ENCODE peak calls at places on chromosomes 13 and 19, in six cellular contexts. One of them, this sample, is unnamed.

GRCh38 chr13:110874508-110874960 is 40.3 kb downstream of the ANKRD10 start:
- DNase-seq in GM23338: peak
- DNase-seq in Peyer's patch: peak
- DNase-seq in ascending aorta: peak
- DNase-seq in endodermal cell: peak
- DNase-seq in epithelial cell of proximal tubule: no peak
- DNase-seq in this sample: no peak

GRCh38 chr13:21688056-21688455 is 17.2 kb downstream of the FGF9 start:
- DNase-seq in GM23338: no peak
- DNase-seq in Peyer's patch: no peak
- DNase-seq in ascending aorta: no peak
- DNase-seq in endodermal cell: no peak
- DNase-seq in epithelial cell of proximal tubule: no peak
- DNase-seq in this sample: no peak

GRCh38 chr19:21482863-21483276 is 22.5 kb upstream of the ZNF429 start:
- DNase-seq in GM23338: peak
- DNase-seq in Peyer's patch: no peak
- DNase-seq in ascending aorta: peak
- DNase-seq in endodermal cell: peak
- DNase-seq in epithelial cell of proximal tubule: no peak
- DNase-seq in this sample: peak

GRCh38 chr19:55536366-55536765 is 567 bp downstream of the SBK2 start:
- DNase-seq in GM23338: no peak
- DNase-seq in Peyer's patch: no peak
- DNase-seq in ascending aorta: no peak
- DNase-seq in endodermal cell: no peak
- DNase-seq in epithelial cell of proximal tubule: no peak
- DNase-seq in this sample: no peak

GRCh38 chr13:98447881-98448641 is 128.8 kb downstream of the STK24 start:
- DNase-seq in GM23338: peak
- DNase-seq in Peyer's patch: no peak
- DNase-seq in ascending aorta: no peak
- DNase-seq in endodermal cell: peak
- DNase-seq in epithelial cell of proximal tubule: no peak
- DNase-seq in this sample: no peak

GRCh38 chr19:34282611-34283519 is 28.5 kb downstream of the GARRE1 start:
- DNase-seq in GM23338: no peak
- DNase-seq in Peyer's patch: no peak
- DNase-seq in ascending aorta: no peak
- DNase-seq in endodermal cell: no peak
- DNase-seq in epithelial cell of proximal tubule: no peak
- DNase-seq in this sample: no peak

GRCh38 chr13:81671103-81671502 is 1330.2 kb upstream of the SPRY2 start:
- DNase-seq in GM23338: no peak
- DNase-seq in Peyer's patch: no peak
- DNase-seq in ascending aorta: no peak
- DNase-seq in endodermal cell: no peak
- DNase-seq in epithelial cell of proximal tubule: no peak
- DNase-seq in this sample: no peak

GRCh38 chr13:41740479-41740878 is 220.4 kb downstream of the VWA8 start:
- DNase-seq in GM23338: no peak
- DNase-seq in Peyer's patch: no peak
- DNase-seq in ascending aorta: no peak
- DNase-seq in endodermal cell: no peak
- DNase-seq in epithelial cell of proximal tubule: no peak
- DNase-seq in this sample: no peak

GRCh38 chr13:107790360-107790759 is 425.0 kb downstream of the LIG4 start:
- DNase-seq in GM23338: no peak
- DNase-seq in Peyer's patch: no peak
- DNase-seq in ascending aorta: no peak
- DNase-seq in endodermal cell: no peak
- DNase-seq in epithelial cell of proximal tubule: no peak
- DNase-seq in this sample: no peak

GRCh38 chr19:40055832-40056504 is at the start of gene ZNF780B:
- DNase-seq in GM23338: peak
- DNase-seq in Peyer's patch: peak
- DNase-seq in ascending aorta: peak
- DNase-seq in endodermal cell: peak
- DNase-seq in epithelial cell of proximal tubule: no peak
- DNase-seq in this sample: no peak

GRCh38 chr13:27372896-27373295 is 51.5 kb upstream of the GTF3A start:
- DNase-seq in GM23338: peak
- DNase-seq in Peyer's patch: peak
- DNase-seq in ascending aorta: no peak
- DNase-seq in endodermal cell: no peak
- DNase-seq in epithelial cell of proximal tubule: no peak
- DNase-seq in this sample: no peak

GRCh38 chr19:7252364-7252763 is 41.9 kb downstream of the INSR start:
- DNase-seq in GM23338: no peak
- DNase-seq in Peyer's patch: no peak
- DNase-seq in ascending aorta: no peak
- DNase-seq in endodermal cell: no peak
- DNase-seq in epithelial cell of proximal tubule: no peak
- DNase-seq in this sample: no peak

GRCh38 chr19:3073159-3073563 is 10.9 kb upstream of the TLE5 start:
- DNase-seq in GM23338: peak
- DNase-seq in Peyer's patch: no peak
- DNase-seq in ascending aorta: no peak
- DNase-seq in endodermal cell: no peak
- DNase-seq in epithelial cell of proximal tubule: no peak
- DNase-seq in this sample: peak

GRCh38 chr19:50319156-50319555 is 10.0 kb downstream of the KCNC3 start:
- DNase-seq in GM23338: no peak
- DNase-seq in Peyer's patch: no peak
- DNase-seq in ascending aorta: no peak
- DNase-seq in endodermal cell: no peak
- DNase-seq in epithelial cell of proximal tubule: no peak
- DNase-seq in this sample: no peak

GRCh38 chr13:33218020-33218419 is 67.5 kb downstream of the STARD13 start:
- DNase-seq in GM23338: peak
- DNase-seq in Peyer's patch: no peak
- DNase-seq in ascending aorta: no peak
- DNase-seq in endodermal cell: peak
- DNase-seq in epithelial cell of proximal tubule: no peak
- DNase-seq in this sample: no peak

GRCh38 chr13:110062777-110063442 is 244.0 kb downstream of the COL4A1 start:
- DNase-seq in GM23338: no peak
- DNase-seq in Peyer's patch: no peak
- DNase-seq in ascending aorta: no peak
- DNase-seq in endodermal cell: no peak
- DNase-seq in epithelial cell of proximal tubule: no peak
- DNase-seq in this sample: no peak

GRCh38 chr13:75258159-75258782 is 223.7 kb downstream of the TBC1D4 start:
- DNase-seq in GM23338: peak
- DNase-seq in Peyer's patch: no peak
- DNase-seq in ascending aorta: no peak
- DNase-seq in endodermal cell: no peak
- DNase-seq in epithelial cell of proximal tubule: peak
- DNase-seq in this sample: no peak

GRCh38 chr19:15501596-15501995 is 6.7 kb upstream of the CYP4F22 start:
- DNase-seq in GM23338: no peak
- DNase-seq in Peyer's patch: no peak
- DNase-seq in ascending aorta: no peak
- DNase-seq in endodermal cell: no peak
- DNase-seq in epithelial cell of proximal tubule: no peak
- DNase-seq in this sample: no peak

GRCh38 chr13:23512762-23513395 is 57.3 kb upstream of the TNFRSF19 start:
- DNase-seq in GM23338: peak
- DNase-seq in Peyer's patch: no peak
- DNase-seq in ascending aorta: no peak
- DNase-seq in endodermal cell: no peak
- DNase-seq in epithelial cell of proximal tubule: no peak
- DNase-seq in this sample: no peak

GRCh38 chr13:53161231-53161630 is 132.6 kb downstream of the OLFM4 start:
- DNase-seq in GM23338: no peak
- DNase-seq in Peyer's patch: no peak
- DNase-seq in ascending aorta: no peak
- DNase-seq in endodermal cell: no peak
- DNase-seq in epithelial cell of proximal tubule: no peak
- DNase-seq in this sample: no peak

GRCh38 chr13:37656247-37656940 is 57.8 kb upstream of the POSTN start:
- DNase-seq in GM23338: no peak
- DNase-seq in Peyer's patch: no peak
- DNase-seq in ascending aorta: no peak
- DNase-seq in endodermal cell: no peak
- DNase-seq in epithelial cell of proximal tubule: peak
- DNase-seq in this sample: peak

GRCh38 chr19:38793186-38793585 is 4.2 kb downstream of the LGALS7B start:
- DNase-seq in GM23338: no peak
- DNase-seq in Peyer's patch: no peak
- DNase-seq in ascending aorta: no peak
- DNase-seq in endodermal cell: no peak
- DNase-seq in epithelial cell of proximal tubule: no peak
- DNase-seq in this sample: no peak

GRCh38 chr19:48806518-48806817 is 4.4 kb downstream of the BCAT2 start:
- DNase-seq in GM23338: peak
- DNase-seq in Peyer's patch: no peak
- DNase-seq in ascending aorta: no peak
- DNase-seq in endodermal cell: peak
- DNase-seq in epithelial cell of proximal tubule: no peak
- DNase-seq in this sample: no peak

GRCh38 chr19:4910594-4911273 is 1.4 kb downstream of the UHRF1 start:
- DNase-seq in GM23338: no peak
- DNase-seq in Peyer's patch: no peak
- DNase-seq in ascending aorta: no peak
- DNase-seq in endodermal cell: no peak
- DNase-seq in epithelial cell of proximal tubule: no peak
- DNase-seq in this sample: no peak

GRCh38 chr13:40189885-40190655 is 476.4 kb downstream of the FOXO1 start:
- DNase-seq in GM23338: no peak
- DNase-seq in Peyer's patch: no peak
- DNase-seq in ascending aorta: no peak
- DNase-seq in endodermal cell: peak
- DNase-seq in epithelial cell of proximal tubule: no peak
- DNase-seq in this sample: peak

GRCh38 chr19:10510301-10510802 is 6.9 kb downstream of the S1PR5 start:
- DNase-seq in GM23338: peak
- DNase-seq in Peyer's patch: no peak
- DNase-seq in ascending aorta: no peak
- DNase-seq in endodermal cell: peak
- DNase-seq in epithelial cell of proximal tubule: no peak
- DNase-seq in this sample: no peak

GRCh38 chr19:56314584-56315075 is at the start of gene ZSCAN5A:
- DNase-seq in GM23338: peak
- DNase-seq in Peyer's patch: peak
- DNase-seq in ascending aorta: peak
- DNase-seq in endodermal cell: peak
- DNase-seq in epithelial cell of proximal tubule: peak
- DNase-seq in this sample: peak

GRCh38 chr13:111951982-111952565 is 114.9 kb upstream of the SOX1 start:
- DNase-seq in GM23338: no peak
- DNase-seq in Peyer's patch: peak
- DNase-seq in ascending aorta: no peak
- DNase-seq in endodermal cell: peak
- DNase-seq in epithelial cell of proximal tubule: no peak
- DNase-seq in this sample: no peak

GRCh38 chr19:18070181-18070580 is 16.6 kb downstream of the IL12RB1 start:
- DNase-seq in GM23338: no peak
- DNase-seq in Peyer's patch: no peak
- DNase-seq in ascending aorta: no peak
- DNase-seq in endodermal cell: no peak
- DNase-seq in epithelial cell of proximal tubule: no peak
- DNase-seq in this sample: no peak

GRCh38 chr13:114110091-114110829 is 22.2 kb downstream of the RASA3 start:
- DNase-seq in GM23338: peak
- DNase-seq in Peyer's patch: peak
- DNase-seq in ascending aorta: no peak
- DNase-seq in endodermal cell: peak
- DNase-seq in epithelial cell of proximal tubule: no peak
- DNase-seq in this sample: no peak
- H3K4me3 ChIP-seq in GM23338: no peak
- H3K4me3 ChIP-seq in Peyer's patch: no peak
- H3K4me3 ChIP-seq in ascending aorta: no peak
- H3K4me3 ChIP-seq in endodermal cell: no peak
- H3K4me3 ChIP-seq in epithelial cell of proximal tubule: no peak
- H3K4me3 ChIP-seq in this sample: no peak

DNA sequence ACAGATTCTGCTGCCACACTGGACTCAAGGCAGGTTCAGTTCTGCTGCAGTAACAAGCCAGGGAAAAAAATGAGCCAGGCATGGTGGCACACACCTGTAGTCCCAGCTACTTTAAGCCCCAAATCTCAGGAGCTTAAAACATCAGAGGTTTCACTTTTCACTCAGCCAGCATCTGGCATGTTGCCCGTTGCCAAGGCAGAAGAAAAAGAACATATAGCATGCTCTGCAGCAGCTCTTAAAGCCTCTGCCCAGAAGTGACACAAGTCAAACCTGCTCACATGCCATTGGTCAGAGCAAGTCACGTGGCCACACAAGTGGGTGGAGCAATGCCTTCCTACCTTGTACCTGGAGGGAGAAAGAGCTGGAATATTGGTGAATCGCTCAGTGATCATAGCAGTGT is 14.7 kb upstream of the ADGRE5 start:
- DNase-seq in GM23338: peak
- DNase-seq in Peyer's patch: peak
- DNase-seq in ascending aorta: peak
- DNase-seq in endodermal cell: peak
- DNase-seq in epithelial cell of proximal tubule: no peak
- DNase-seq in this sample: peak
- TF ChIP-seq CTCF in GM23338: no peak
- TF ChIP-seq CTCF in Peyer's patch: no peak
- TF ChIP-seq CTCF in ascending aorta: no peak
- TF ChIP-seq CTCF in endodermal cell: no peak
- TF ChIP-seq CTCF in epithelial cell of proximal tubule: no peak
- TF ChIP-seq CTCF in this sample: no peak

GRCh38 chr19:42286349-42287016 is 15.4 kb upstream of the PRR19 start:
- DNase-seq in GM23338: no peak
- DNase-seq in Peyer's patch: no peak
- DNase-seq in ascending aorta: no peak
- DNase-seq in endodermal cell: peak
- DNase-seq in epithelial cell of proximal tubule: no peak
- DNase-seq in this sample: no peak
- H3K4me3 ChIP-seq in GM23338: no peak
- H3K4me3 ChIP-seq in Peyer's patch: no peak
- H3K4me3 ChIP-seq in ascending aorta: peak
- H3K4me3 ChIP-seq in endodermal cell: no peak
- H3K4me3 ChIP-seq in epithelial cell of proximal tubule: peak
- H3K4me3 ChIP-seq in this sample: peak

DNA sequence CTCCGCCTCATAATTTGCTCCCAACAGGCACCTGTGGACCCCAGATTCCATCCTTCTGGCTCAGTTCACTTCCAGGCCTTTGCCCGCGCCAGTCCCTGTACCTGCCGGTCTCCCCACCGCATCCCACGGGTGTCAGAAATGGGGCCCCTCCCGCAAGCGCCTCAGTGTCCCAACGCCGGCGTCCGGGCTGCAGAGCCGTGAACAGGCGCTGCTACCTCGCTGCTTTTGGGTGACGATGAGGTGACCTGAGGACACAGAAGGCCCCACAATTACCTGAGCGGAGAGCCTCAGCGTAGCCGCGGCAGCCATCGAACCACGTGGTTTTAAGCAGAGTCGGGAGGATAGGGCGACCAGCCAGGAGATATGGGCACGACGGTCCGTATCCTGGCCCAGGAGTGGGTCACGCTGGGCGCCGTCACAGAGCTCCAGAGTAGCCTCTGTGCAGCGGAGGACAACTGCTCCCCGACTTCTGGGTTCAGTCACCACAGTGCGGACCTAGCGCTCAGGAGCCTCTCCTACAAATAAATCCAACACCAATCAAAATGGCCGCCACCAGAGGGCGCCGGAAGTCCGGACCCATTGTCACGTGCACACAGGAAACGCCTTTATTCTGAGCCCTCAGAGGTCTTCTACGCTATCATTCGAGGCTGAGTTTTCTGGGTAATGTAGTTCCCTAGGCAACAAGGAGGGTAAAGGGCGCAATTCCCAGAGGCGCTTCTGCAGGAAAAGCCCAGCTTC is at the start of gene ZNF814:
- DNase-seq in GM23338: peak
- DNase-seq in Peyer's patch: peak
- DNase-seq in ascending aorta: peak
- DNase-seq in endodermal cell: peak
- DNase-seq in epithelial cell of proximal tubule: peak
- DNase-seq in this sample: peak
- TF ChIP-seq CTCF in GM23338: peak
- TF ChIP-seq CTCF in Peyer's patch: peak
- TF ChIP-seq CTCF in ascending aorta: no peak
- TF ChIP-seq CTCF in endodermal cell: peak
- TF ChIP-seq CTCF in epithelial cell of proximal tubule: peak
- TF ChIP-seq CTCF in this sample: peak

This sample was measured in retinal pigment epithelial cell.